ENCODE peak calls at places on chromosomes 6 and 20, in four cellular contexts. Y, P, C and S are unnamed samples.

GRCh38 chr6:155221086-155221485 is 42.7 kb upstream of the CLDN20 start:
- DNase-seq in P (no peak), C (no peak), Y (no peak), S (no peak)

GRCh38 chr6:145071836-145072235 is 663.5 kb downstream of the EPM2A start:
- DNase-seq in P (peak), Y (no peak), C (no peak), S (no peak)

GRCh38 chr6:146312606-146313005 is 231.0 kb upstream of the RAB32 start:
- DNase-seq in C (no peak), Y (no peak), P (no peak), S (no peak)

GRCh38 chr20:47445291-47445690 is 56.4 kb upstream of the NCOA3 start:
- DNase-seq in C (no peak), Y (no peak), P (no peak), S (no peak)

GRCh38 chr20:16295534-16295933 is 277.7 kb downstream of the KIF16B start:
- DNase-seq in Y (no peak), P (no peak), C (no peak), S (no peak)

GRCh38 chr6:12136905-12137304 is 124.8 kb downstream of the HIVEP1 start:
- DNase-seq in C (no peak), Y (no peak), P (peak), S (no peak)

GRCh38 chr6:62808575-62809293 is 402.5 kb upstream of the FKBP1C start:
- DNase-seq in C (no peak), P (no peak), Y (no peak), S (no peak)

GRCh38 chr20:63223121-63223825 is 7.3 kb upstream of the YTHDF1 start:
- DNase-seq in C (peak), Y (peak), P (no peak), S (no peak)

GRCh38 chr6:63426844-63427243 is 107.1 kb upstream of the LGSN start:
- DNase-seq in Y (no peak), C (peak), P (no peak), S (no peak)

GRCh38 chr20:44598413-44599290 is 16.3 kb downstream of the PKIG start:
- DNase-seq in C (no peak), Y (no peak), P (no peak), S (no peak)

GRCh38 chr6:136550330-136551071 is at the start of gene MAP7:
- DNase-seq in P (no peak), Y (peak), C (peak), S (peak)

GRCh38 chr20:44410583-44411019 is 55.1 kb downstream of the HNF4A start:
- DNase-seq in P (no peak), C (no peak), Y (no peak), S (no peak)

GRCh38 chr6:37940074-37940847 is 120.7 kb downstream of the ZFAND3 start:
- DNase-seq in P (peak), C (peak), Y (no peak), S (no peak)

GRCh38 chr6:17233531-17233930 is 47.6 kb upstream of the RBM24 start:
- DNase-seq in C (no peak), Y (no peak), P (peak), S (no peak)

GRCh38 chr20:59151391-59151790 is 12.2 kb upstream of the ZNF831 start:
- DNase-seq in P (no peak), C (no peak), Y (no peak), S (no peak)

GRCh38 chr6:28922004-28922840 is 1.6 kb downstream of the TRIM27 start:
- DNase-seq in Y (no peak), P (peak), C (peak), S (peak)
- H3K27ac ChIP-seq in Y (peak), P (peak), C (peak), S (peak)

GRCh38 chr6:132524639-132525038 is 11.7 kb upstream of the STX7 start:
- DNase-seq in P (no peak), C (no peak), Y (no peak), S (no peak)

GRCh38 chr6:132525866-132526265 is 12.2 kb upstream of the TAAR9 start:
- DNase-seq in P (no peak), C (no peak), Y (no peak), S (no peak)

GRCh38 chr6:132515386-132515785 is 2.5 kb upstream of the STX7 start:
- DNase-seq in Y (no peak), P (no peak), C (no peak), S (no peak)

GRCh38 chr6:132526461-132526860 is 11.6 kb upstream of the TAAR9 start:
- DNase-seq in C (no peak), Y (no peak), P (no peak), S (no peak)

DNA sequence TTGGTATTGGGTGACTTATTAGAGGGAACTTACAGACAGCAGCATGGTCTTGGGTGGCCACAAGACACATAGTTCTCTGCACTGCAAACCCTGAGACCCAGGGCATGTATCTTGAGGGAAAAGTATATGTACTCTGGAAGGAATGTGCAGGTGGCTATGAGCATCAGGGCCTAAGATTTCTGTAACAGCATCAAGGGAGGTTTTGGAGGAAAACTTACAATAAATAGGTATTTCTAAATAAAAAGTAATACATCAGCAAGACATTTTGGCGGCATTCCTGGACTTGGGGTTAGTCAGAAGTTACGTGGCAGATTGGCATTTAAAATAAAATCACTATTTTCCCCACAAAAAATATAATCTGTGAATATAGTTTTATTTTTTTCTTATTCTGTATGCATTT is 8.0 kb upstream of the STX7 start:
- DNase-seq in P (peak), Y (no peak), C (no peak), S (no peak)
- H3K27ac ChIP-seq in P (no peak), Y (no peak), C (no peak), S (no peak)

DNA sequence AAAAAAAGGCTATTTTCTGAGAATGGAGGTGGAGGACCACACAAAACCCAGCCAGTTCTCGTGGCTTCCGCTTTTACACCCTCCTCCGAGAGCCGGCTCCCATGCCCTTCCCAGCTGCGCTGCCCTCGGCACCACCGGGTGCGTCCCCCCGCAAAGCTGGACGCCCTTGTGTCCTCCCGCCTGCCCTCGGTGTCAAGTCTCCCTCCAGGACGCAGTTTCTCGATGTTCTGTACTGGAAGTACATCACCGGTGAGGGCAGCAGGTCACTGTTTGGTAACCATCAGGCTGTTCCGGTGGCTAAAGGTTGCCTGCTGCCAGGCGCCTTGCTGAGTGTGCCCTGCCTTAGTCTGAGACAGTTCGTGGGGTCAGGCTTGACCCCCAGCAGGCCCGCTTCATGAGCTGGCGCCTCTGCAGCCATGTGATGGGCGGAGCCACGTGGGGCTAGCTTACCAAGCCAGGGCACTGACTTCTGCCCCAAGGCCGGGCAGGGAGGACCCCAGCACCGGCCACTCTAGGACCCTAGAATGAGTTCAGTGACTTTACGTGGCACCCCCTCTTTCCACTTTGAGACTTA is 34.6 kb downstream of the RREB1 start:
- DNase-seq in Y (no peak), C (no peak), P (no peak), S (no peak)
- H3K27ac ChIP-seq in Y (no peak), C (peak), P (no peak), S (peak)

DNA sequence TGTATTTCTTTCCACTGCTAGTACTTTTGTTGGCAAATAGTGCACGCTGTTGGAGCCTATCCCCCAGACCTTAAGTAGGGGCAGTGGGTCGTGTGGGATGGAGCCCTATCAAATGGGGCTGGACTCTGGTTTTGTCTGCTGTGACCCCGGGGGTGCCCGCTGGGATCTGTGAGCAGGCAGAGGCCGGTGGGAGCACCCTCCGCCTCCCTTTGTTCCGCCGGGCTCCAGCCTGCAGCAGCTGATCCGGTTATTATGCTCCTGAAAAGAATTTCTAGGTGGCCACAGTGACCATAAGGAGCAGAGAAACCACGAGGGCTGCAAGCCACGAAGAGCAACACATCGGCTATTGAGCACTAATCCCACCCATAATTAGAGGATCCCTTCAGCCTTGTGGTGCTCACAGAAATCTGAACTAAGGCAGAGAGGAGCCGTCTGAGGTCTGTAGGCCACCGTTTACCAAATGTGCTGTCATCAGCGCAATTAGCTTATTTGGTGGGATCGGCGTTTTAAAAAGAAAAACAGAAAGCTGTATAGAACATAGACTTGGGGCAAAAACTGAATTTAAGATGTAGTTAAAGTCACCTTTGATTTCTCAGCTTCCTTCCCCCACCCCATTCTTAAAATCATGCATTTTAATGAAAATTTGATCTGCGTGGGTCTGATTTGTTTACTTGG is 598.3 kb upstream of the JAG1 start:
- DNase-seq in C (no peak), Y (no peak), P (no peak), S (no peak)
- H3K27ac ChIP-seq in C (no peak), Y (no peak), P (no peak), S (no peak)

GRCh38 chr20:50305636-50306477 is 115.2 kb downstream of the CEBPB start:
- DNase-seq in C (no peak), P (no peak), Y (no peak), S (no peak)
- H3K27ac ChIP-seq in C (peak), P (peak), Y (no peak), S (peak)

GRCh38 chr6:27188206-27188884 is 59.2 kb upstream of the PRSS16 start:
- DNase-seq in P (peak), Y (peak), C (peak), S (peak)
- H3K27ac ChIP-seq in P (peak), Y (peak), C (peak), S (peak)

GRCh38 chr6:113596477-113596876 is 260.7 kb upstream of the MARCKS start:
- DNase-seq in Y (no peak), C (peak), P (no peak), S (no peak)
- H3K27ac ChIP-seq in Y (no peak), C (peak), P (no peak), S (no peak)

GRCh38 chr6:168164462-168165061 is 85.5 kb upstream of the FRMD1 start:
- DNase-seq in C (no peak), P (no peak), Y (no peak), S (no peak)
- H3K27ac ChIP-seq in C (no peak), P (no peak), Y (no peak), S (no peak)